ENCODE peak calls at places on chromosomes 12 and 14, in nine cellular contexts. R, O, S, X, W, B, N, T and Y are unnamed samples.
A peak's percentile ranks its signal among the peaks of the same experiment; 100 is the strongest.

GRCh38 chr12:62922539-62922938 is 12.4 kb downstream of the PPM1H start:
- DNase-seq in S (no peak), B (no peak), N (no peak), W (no peak), R (no peak), T (no peak), O (no peak), X (no peak), Y (no peak)

GRCh38 chr12:68477906-68478305 is 132.8 kb upstream of the RAP1B start:
- DNase-seq in R (no peak), S (no peak), W (no peak), B (no peak), N (no peak), T (no peak), X (no peak), O (no peak), Y (no peak)

GRCh38 chr14:94382684-94383663 is 5.4 kb downstream of the SERPINA1 start:
- DNase-seq in R (no peak), N (no peak), B (no peak), O (no peak), W (peak; percentile 4), T (no peak), X (no peak), S (no peak), Y (peak; percentile 3)

GRCh38 chr12:12214201-12214600 is 52.6 kb downstream of the LRP6 start:
- DNase-seq in B (no peak), O (no peak), N (no peak), W (no peak), R (no peak), T (no peak), S (no peak), X (no peak), Y (no peak)

GRCh38 chr12:111753144-111753881 is 13.4 kb upstream of the ALDH2 start:
- DNase-seq in N (peak; percentile 61), S (peak; percentile 71), R (peak; percentile 82), T (peak; percentile 73), X (peak; percentile 61), O (peak; percentile 74), W (peak; percentile 70), B (peak; percentile 59), Y (peak; percentile 80)

GRCh38 chr12:74148849-74149248 is 388.8 kb upstream of the ATXN7L3B start:
- DNase-seq in X (no peak), R (no peak), N (no peak), S (no peak), T (no peak), O (no peak), W (no peak), B (no peak), Y (no peak)

GRCh38 chr12:68733661-68734071 is 12.3 kb upstream of the SLC35E3 start:
- DNase-seq in O (peak; percentile 50), W (no peak), X (no peak), S (no peak), R (no peak), N (no peak), B (peak; percentile 84), T (no peak), Y (no peak)

GRCh38 chr12:55930771-55931316 is at the start of gene DGKA:
- DNase-seq in B (peak; percentile 87), O (peak; percentile 81), X (peak; percentile 20), W (peak; percentile 54), N (no peak), T (no peak), R (peak; percentile 71), S (peak; percentile 81), Y (peak; percentile 74)

GRCh38 chr12:1993871-1994371 is 10.3 kb downstream of the DCP1B start:
- DNase-seq in B (peak; percentile 59), T (no peak), R (no peak), O (peak; percentile 84), X (no peak), N (no peak), W (no peak), S (no peak), Y (no peak)

GRCh38 chr12:80712866-80713265 is 3.8 kb upstream of the MYF5 start:
- DNase-seq in S (no peak), B (no peak), N (no peak), T (no peak), W (no peak), R (no peak), X (no peak), O (no peak), Y (no peak)

GRCh38 chr14:32682219-32682618 is 256.5 kb upstream of the NPAS3 start:
- DNase-seq in R (no peak), N (no peak), W (no peak), T (no peak), O (no peak), S (no peak), B (no peak), X (no peak), Y (no peak)

GRCh38 chr14:71050227-71050823 is 143.1 kb downstream of the PCNX1 start:
- DNase-seq in B (peak; percentile 44), S (peak; percentile 10), O (peak; percentile 9), R (no peak), X (no peak), W (no peak), N (no peak), T (no peak), Y (no peak)

GRCh38 chr12:80264891-80265290 is 165.6 kb downstream of the OTOGL start:
- DNase-seq in B (no peak), S (no peak), O (no peak), T (no peak), R (no peak), W (no peak), N (no peak), X (no peak), Y (no peak)

GRCh38 chr14:37116933-37117844 is 55.2 kb downstream of the SLC25A21 start:
- DNase-seq in W (no peak), X (no peak), B (peak; percentile 90), S (no peak), N (no peak), O (peak; percentile 62), R (peak; percentile 40), T (no peak), Y (no peak)

GRCh38 chr14:20578325-20578724 is 9.5 kb downstream of the RNASE11 start:
- DNase-seq in O (no peak), N (no peak), T (no peak), S (no peak), W (no peak), B (no peak), R (no peak), X (no peak), Y (no peak)

GRCh38 chr12:77685112-77685511 is 145.6 kb upstream of the NAV3 start:
- DNase-seq in N (no peak), O (peak; percentile 84), B (peak; percentile 88), T (peak; percentile 71), W (peak; percentile 78), S (peak; percentile 7), X (peak; percentile 61), R (peak; percentile 13), Y (peak; percentile 3)

GRCh38 chr14:92690171-92691011 is 58.0 kb downstream of the LGMN start:
- DNase-seq in S (no peak), B (peak; percentile 65), W (no peak), N (no peak), T (no peak), O (peak; percentile 46), X (peak; percentile 36), R (peak; percentile 77), Y (peak; percentile 67)
- TF ChIP-seq CTCF in S (peak; percentile 63), B (peak; percentile 65), W (no peak), N (no peak), T (peak; percentile 61), O (peak; percentile 50), X (peak; percentile 46), R (peak; percentile 52), Y (peak; percentile 53)

DNA sequence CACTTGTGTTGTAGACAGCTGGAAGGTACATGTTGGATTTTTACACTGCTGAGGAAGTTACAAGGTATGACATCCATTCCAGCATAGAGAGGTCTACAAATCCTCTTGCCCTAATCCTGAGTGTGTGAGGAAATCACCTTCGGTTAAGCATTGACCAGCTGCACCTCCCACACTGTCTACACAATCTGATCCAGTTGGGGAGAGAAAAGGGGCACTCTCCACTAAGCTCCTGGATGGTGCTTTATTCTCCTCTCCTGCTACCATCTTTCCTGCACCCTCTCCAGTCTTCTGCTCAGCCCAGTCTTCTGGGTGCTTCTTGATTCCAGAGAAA is at the start of gene OR6J1:
- DNase-seq in R (no peak), T (no peak), W (no peak), X (no peak), N (no peak), O (no peak), B (no peak), S (no peak), Y (no peak)
- TF ChIP-seq CTCF in R (no peak), T (no peak), W (no peak), X (no peak), N (no peak), O (no peak), B (no peak), S (no peak), Y (no peak)

GRCh38 chr14:35959835-35960234 is 133.7 kb downstream of the BRMS1L start:
- DNase-seq in T (no peak), O (no peak), R (no peak), W (no peak), S (no peak), B (peak; percentile 1), X (no peak), N (no peak), Y (no peak)
- TF ChIP-seq CTCF in T (no peak), O (no peak), R (peak; percentile 44), W (no peak), S (peak; percentile 8), B (no peak), X (no peak), N (no peak), Y (no peak)

GRCh38 chr14:49970474-49971147 is 77.7 kb downstream of the ARF6 start:
- DNase-seq in W (peak; percentile 45), B (peak; percentile 77), O (peak; percentile 63), X (no peak), R (no peak), T (peak; percentile 60), N (no peak), S (no peak), Y (no peak)

GRCh38 chr14:49966971-49967630 is 74.2 kb downstream of the ARF6 start:
- DNase-seq in W (no peak), N (no peak), O (no peak), S (no peak), T (no peak), B (no peak), R (no peak), X (no peak), Y (no peak)

GRCh38 chr14:49962616-49963015 is 69.7 kb downstream of the ARF6 start:
- DNase-seq in X (no peak), R (no peak), B (no peak), T (no peak), N (no peak), O (no peak), W (no peak), S (peak; percentile 60), Y (peak; percentile 70)

GRCh38 chr14:49969961-49970360 is 77.1 kb downstream of the ARF6 start:
- DNase-seq in X (no peak), O (no peak), R (no peak), B (no peak), N (no peak), W (no peak), S (no peak), T (peak; percentile 13), Y (no peak)

DNA sequence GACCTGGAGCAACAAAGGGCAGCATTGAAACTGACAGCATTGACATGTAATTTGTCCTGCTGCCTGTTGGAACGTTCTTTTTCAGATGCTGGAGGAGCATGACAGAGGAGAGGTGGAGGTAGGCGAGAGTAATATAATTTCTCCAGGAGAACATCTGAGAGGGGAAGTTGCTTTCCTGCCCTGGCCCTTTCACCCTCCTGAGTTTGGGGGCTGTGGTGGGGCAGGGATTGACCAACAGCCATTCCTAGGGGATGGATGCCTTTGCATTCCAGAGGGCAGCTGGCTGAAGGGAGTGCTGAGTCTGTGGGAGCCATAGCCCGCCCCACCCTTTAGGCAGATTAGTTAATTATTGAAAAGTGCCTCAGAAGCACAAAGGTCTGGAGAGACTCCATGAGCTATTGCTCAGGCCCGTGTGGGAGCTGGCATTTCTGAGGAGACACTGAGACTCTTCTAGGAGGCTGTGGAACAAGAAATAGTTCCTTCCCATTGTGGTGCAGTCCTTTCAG is 73.5 kb downstream of the ARF6 start:
- DNase-seq in X (peak; percentile 12), R (peak; percentile 86), W (no peak), T (no peak), O (peak; percentile 74), N (no peak), B (no peak), S (no peak), Y (no peak)
- TF ChIP-seq CTCF in X (no peak), R (no peak), W (no peak), T (no peak), O (no peak), N (no peak), B (no peak), S (no peak), Y (no peak)